ENCODE peak calls at places on chromosomes 4 and X, in ten cellular contexts. One of them, this sample, is unnamed.
A peak's percentile ranks its signal among the peaks of the same experiment; 100 is the strongest.

GRCh38 chr4:167234388-167234881 is at the start of gene SPOCK3:
- DNase-seq in spleen: peak; percentile 75
- DNase-seq in pancreas: peak; percentile 76
- DNase-seq in HL-60: no peak
- DNase-seq in uterus: no peak
- DNase-seq in heart left ventricle: peak; percentile 34
- DNase-seq in lower lobe of right lung: peak; percentile 56
- DNase-seq in breast epithelium: peak; percentile 52
- DNase-seq in endothelial cell of umbilical vein: peak; percentile 41
- DNase-seq in left lung: peak; percentile 84
- DNase-seq in this sample: peak; percentile 27

GRCh38 chrX:1466971-1467561 is 14.4 kb upstream of the ASMTL start:
- DNase-seq in endothelial cell of umbilical vein: no peak
- DNase-seq in heart left ventricle: no peak
- DNase-seq in uterus: no peak
- DNase-seq in HL-60: peak; percentile 51
- DNase-seq in breast epithelium: no peak
- DNase-seq in pancreas: no peak
- DNase-seq in left lung: no peak
- DNase-seq in lower lobe of right lung: no peak
- DNase-seq in spleen: peak; percentile 87
- DNase-seq in this sample: peak; percentile 20

GRCh38 chr4:10008208-10009005 is 12.9 kb downstream of the SLC2A9 start:
- DNase-seq in heart left ventricle: no peak
- DNase-seq in left lung: no peak
- DNase-seq in HL-60: no peak
- DNase-seq in breast epithelium: no peak
- DNase-seq in uterus: no peak
- DNase-seq in pancreas: no peak
- DNase-seq in endothelial cell of umbilical vein: peak; percentile 54
- DNase-seq in lower lobe of right lung: no peak
- DNase-seq in spleen: no peak
- DNase-seq in this sample: no peak

GRCh38 chr4:121189811-121190210 is 25.7 kb upstream of the TNIP3 start:
- DNase-seq in heart left ventricle: no peak
- DNase-seq in pancreas: no peak
- DNase-seq in endothelial cell of umbilical vein: no peak
- DNase-seq in left lung: no peak
- DNase-seq in spleen: no peak
- DNase-seq in uterus: no peak
- DNase-seq in HL-60: peak; percentile 26
- DNase-seq in breast epithelium: no peak
- DNase-seq in lower lobe of right lung: no peak
- DNase-seq in this sample: no peak

GRCh38 chr4:142097015-142097414 is 460.6 kb downstream of the IL15 start:
- DNase-seq in heart left ventricle: no peak
- DNase-seq in HL-60: no peak
- DNase-seq in endothelial cell of umbilical vein: no peak
- DNase-seq in left lung: no peak
- DNase-seq in pancreas: no peak
- DNase-seq in lower lobe of right lung: no peak
- DNase-seq in spleen: no peak
- DNase-seq in uterus: no peak
- DNase-seq in breast epithelium: no peak
- DNase-seq in this sample: no peak

GRCh38 chr4:156182269-156182668 is 228.6 kb upstream of the CTSO start:
- DNase-seq in endothelial cell of umbilical vein: no peak
- DNase-seq in breast epithelium: no peak
- DNase-seq in uterus: no peak
- DNase-seq in HL-60: no peak
- DNase-seq in pancreas: no peak
- DNase-seq in left lung: no peak
- DNase-seq in spleen: no peak
- DNase-seq in heart left ventricle: no peak
- DNase-seq in lower lobe of right lung: no peak
- DNase-seq in this sample: no peak

GRCh38 chrX:47285762-47286320 is 53.0 kb downstream of the USP11 start:
- DNase-seq in heart left ventricle: no peak
- DNase-seq in HL-60: no peak
- DNase-seq in uterus: peak; percentile 18
- DNase-seq in left lung: no peak
- DNase-seq in endothelial cell of umbilical vein: no peak
- DNase-seq in lower lobe of right lung: no peak
- DNase-seq in spleen: no peak
- DNase-seq in breast epithelium: no peak
- DNase-seq in pancreas: no peak
- DNase-seq in this sample: no peak

GRCh38 chrX:3244955-3245354 is 101.5 kb downstream of the MXRA5 start:
- DNase-seq in pancreas: no peak
- DNase-seq in uterus: no peak
- DNase-seq in breast epithelium: no peak
- DNase-seq in HL-60: no peak
- DNase-seq in endothelial cell of umbilical vein: peak; percentile 8
- DNase-seq in lower lobe of right lung: no peak
- DNase-seq in left lung: no peak
- DNase-seq in spleen: no peak
- DNase-seq in heart left ventricle: no peak
- DNase-seq in this sample: peak; percentile 14

GRCh38 chr4:85967872-85968271 is 392.0 kb downstream of the MAPK10 start:
- DNase-seq in breast epithelium: no peak
- DNase-seq in lower lobe of right lung: no peak
- DNase-seq in endothelial cell of umbilical vein: no peak
- DNase-seq in HL-60: no peak
- DNase-seq in pancreas: no peak
- DNase-seq in uterus: no peak
- DNase-seq in left lung: no peak
- DNase-seq in heart left ventricle: no peak
- DNase-seq in spleen: no peak
- DNase-seq in this sample: no peak

GRCh38 chr4:51890760-51891159 is 47.8 kb downstream of the DCUN1D4 start:
- DNase-seq in endothelial cell of umbilical vein: no peak
- DNase-seq in spleen: no peak
- DNase-seq in breast epithelium: no peak
- DNase-seq in heart left ventricle: no peak
- DNase-seq in HL-60: no peak
- DNase-seq in uterus: no peak
- DNase-seq in lower lobe of right lung: no peak
- DNase-seq in left lung: no peak
- DNase-seq in pancreas: no peak
- DNase-seq in this sample: no peak

GRCh38 chr4:13892739-13893105 is 265.2 kb upstream of the BOD1L1 start:
- DNase-seq in spleen: no peak
- DNase-seq in pancreas: no peak
- DNase-seq in lower lobe of right lung: no peak
- DNase-seq in heart left ventricle: no peak
- DNase-seq in uterus: no peak
- DNase-seq in HL-60: no peak
- DNase-seq in endothelial cell of umbilical vein: peak; percentile 6
- DNase-seq in left lung: no peak
- DNase-seq in breast epithelium: no peak
- DNase-seq in this sample: no peak

GRCh38 chr4:6121276-6121850 is 79.0 kb downstream of the JAKMIP1 start:
- DNase-seq in uterus: no peak
- DNase-seq in heart left ventricle: no peak
- DNase-seq in spleen: no peak
- DNase-seq in left lung: no peak
- DNase-seq in pancreas: no peak
- DNase-seq in lower lobe of right lung: no peak
- DNase-seq in breast epithelium: no peak
- DNase-seq in HL-60: no peak
- DNase-seq in endothelial cell of umbilical vein: no peak
- DNase-seq in this sample: no peak

GRCh38 chr4:101218346-101218745 is 129.0 kb downstream of the PPP3CA start:
- DNase-seq in uterus: no peak
- DNase-seq in endothelial cell of umbilical vein: peak; percentile 89
- DNase-seq in left lung: no peak
- DNase-seq in spleen: no peak
- DNase-seq in pancreas: no peak
- DNase-seq in HL-60: no peak
- DNase-seq in heart left ventricle: no peak
- DNase-seq in lower lobe of right lung: no peak
- DNase-seq in breast epithelium: no peak
- DNase-seq in this sample: no peak

GRCh38 chrX:47361538-47362511 is 8.6 kb upstream of the ZNF157 start:
- DNase-seq in heart left ventricle: peak; percentile 82
- DNase-seq in left lung: no peak
- DNase-seq in uterus: peak; percentile 82
- DNase-seq in breast epithelium: no peak
- DNase-seq in pancreas: no peak
- DNase-seq in lower lobe of right lung: peak; percentile 75
- DNase-seq in spleen: peak; percentile 88
- DNase-seq in HL-60: no peak
- DNase-seq in endothelial cell of umbilical vein: peak; percentile 93
- DNase-seq in this sample: peak; percentile 91

GRCh38 chr4:152106113-152106763 is 345.4 kb upstream of the GATB start:
- DNase-seq in lower lobe of right lung: peak; percentile 57
- DNase-seq in pancreas: no peak
- DNase-seq in uterus: peak; percentile 53
- DNase-seq in left lung: no peak
- DNase-seq in breast epithelium: no peak
- DNase-seq in HL-60: peak; percentile 47
- DNase-seq in spleen: no peak
- DNase-seq in endothelial cell of umbilical vein: peak; percentile 96
- DNase-seq in heart left ventricle: peak; percentile 82
- DNase-seq in this sample: peak; percentile 96

DNA sequence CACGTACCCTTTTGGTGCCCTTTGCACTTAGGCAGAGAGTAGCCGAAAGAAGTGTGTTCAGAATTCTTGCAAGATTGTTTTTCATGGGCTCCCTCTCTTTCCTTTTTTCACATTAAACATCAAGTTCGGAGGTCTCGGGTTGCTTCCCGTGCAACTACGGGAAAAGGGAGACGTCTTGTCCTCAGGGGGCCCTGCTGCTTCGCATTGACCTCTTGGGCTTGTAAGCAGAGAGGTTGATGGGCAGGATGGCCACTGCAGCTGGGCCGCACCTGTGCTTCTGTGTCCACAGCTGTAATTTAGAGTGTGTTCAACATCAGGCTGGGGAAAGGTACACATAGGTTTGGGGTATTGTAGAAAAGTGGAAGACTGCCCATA is 109.7 kb downstream of the SPRY1 start:
- DNase-seq in pancreas: no peak
- DNase-seq in left lung: no peak
- DNase-seq in heart left ventricle: no peak
- DNase-seq in HL-60: no peak
- DNase-seq in breast epithelium: no peak
- DNase-seq in lower lobe of right lung: no peak
- DNase-seq in spleen: no peak
- DNase-seq in uterus: no peak
- DNase-seq in endothelial cell of umbilical vein: no peak
- DNase-seq in this sample: no peak
- H3K27ac ChIP-seq in pancreas: no peak overlapping the region
- H3K27ac ChIP-seq in left lung: peak overlapping the region; percentile 62
- H3K27ac ChIP-seq in heart left ventricle: no peak overlapping the region
- H3K27ac ChIP-seq in HL-60: no peak overlapping the region
- H3K27ac ChIP-seq in breast epithelium: no peak overlapping the region
- H3K27ac ChIP-seq in lower lobe of right lung: peak overlapping the region; percentile 87
- H3K27ac ChIP-seq in spleen: no peak overlapping the region
- H3K27ac ChIP-seq in uterus: peak overlapping the region; percentile 67
- H3K27ac ChIP-seq in endothelial cell of umbilical vein: no peak overlapping the region
- H3K27ac ChIP-seq in this sample: no peak overlapping the region

DNA sequence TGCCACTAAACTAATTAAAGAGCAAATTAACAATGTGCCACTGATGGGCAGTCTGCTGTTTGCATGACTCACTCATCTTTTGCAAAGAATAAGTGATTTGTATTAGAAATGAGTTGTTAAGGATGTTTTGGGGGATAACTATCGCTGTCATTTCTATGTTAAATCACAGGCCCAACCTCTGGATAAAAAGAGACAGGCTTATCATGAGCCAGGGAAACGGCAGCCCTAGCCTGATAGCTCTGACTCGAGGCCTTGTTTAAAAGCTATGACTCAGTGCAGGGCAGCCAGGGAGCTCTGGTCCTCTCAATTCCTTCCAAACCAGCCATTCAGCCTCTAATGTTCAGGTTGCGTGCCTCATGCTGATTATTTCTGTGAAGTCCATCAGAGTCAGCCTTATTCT is 305.8 kb upstream of the HAND2 start:
- DNase-seq in endothelial cell of umbilical vein: no peak
- DNase-seq in HL-60: no peak
- DNase-seq in lower lobe of right lung: no peak
- DNase-seq in heart left ventricle: peak; percentile 57
- DNase-seq in uterus: peak; percentile 27
- DNase-seq in spleen: no peak
- DNase-seq in breast epithelium: no peak
- DNase-seq in pancreas: no peak
- DNase-seq in left lung: no peak
- DNase-seq in this sample: peak; percentile 78
- TF ChIP-seq CTCF in endothelial cell of umbilical vein: no peak
- TF ChIP-seq CTCF in HL-60: no peak
- TF ChIP-seq CTCF in lower lobe of right lung: no peak
- TF ChIP-seq CTCF in heart left ventricle: no peak
- TF ChIP-seq CTCF in uterus: no peak
- TF ChIP-seq CTCF in spleen: no peak
- TF ChIP-seq CTCF in breast epithelium: no peak
- TF ChIP-seq CTCF in pancreas: no peak
- TF ChIP-seq CTCF in left lung: no peak
- TF ChIP-seq CTCF in this sample: no peak

DNA sequence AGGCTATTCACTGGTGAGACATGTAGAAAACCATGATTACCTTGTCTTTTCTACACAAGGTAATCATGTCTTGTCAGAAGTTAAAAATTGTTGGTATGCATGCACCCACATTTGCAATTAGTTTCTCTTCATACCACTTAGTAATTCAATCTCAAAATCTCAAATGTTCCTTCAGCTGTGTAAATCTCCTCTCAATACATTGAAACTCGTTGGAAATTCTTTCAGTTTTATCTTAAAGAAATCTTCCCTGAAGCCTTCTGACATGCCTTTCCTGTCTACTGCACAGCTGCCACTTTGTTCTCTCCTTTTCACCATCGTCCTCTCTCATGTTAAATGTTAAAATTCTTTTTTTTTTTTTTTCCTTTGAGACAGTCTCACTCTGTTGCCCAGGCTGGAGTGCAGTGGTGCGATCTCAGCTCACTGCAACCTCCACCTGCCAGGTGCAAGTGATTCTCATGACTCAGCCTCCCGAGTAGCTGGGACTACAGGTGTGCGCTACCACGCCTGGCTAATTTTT is 30.9 kb downstream of the MCUB start:
- DNase-seq in breast epithelium: no peak
- DNase-seq in pancreas: no peak
- DNase-seq in left lung: no peak
- DNase-seq in spleen: no peak
- DNase-seq in HL-60: no peak
- DNase-seq in heart left ventricle: no peak
- DNase-seq in lower lobe of right lung: no peak
- DNase-seq in uterus: no peak
- DNase-seq in endothelial cell of umbilical vein: no peak
- DNase-seq in this sample: no peak
- H3K27ac ChIP-seq in breast epithelium: no peak overlapping the region
- H3K27ac ChIP-seq in pancreas: no peak overlapping the region
- H3K27ac ChIP-seq in left lung: no peak overlapping the region
- H3K27ac ChIP-seq in spleen: no peak overlapping the region
- H3K27ac ChIP-seq in HL-60: no peak overlapping the region
- H3K27ac ChIP-seq in heart left ventricle: no peak overlapping the region
- H3K27ac ChIP-seq in lower lobe of right lung: no peak overlapping the region
- H3K27ac ChIP-seq in uterus: no peak overlapping the region
- H3K27ac ChIP-seq in endothelial cell of umbilical vein: no peak overlapping the region
- H3K27ac ChIP-seq in this sample: no peak overlapping the region

GRCh38 chr4:107736924-107737448 is 17.0 kb upstream of the PAPSS1 start:
- DNase-seq in breast epithelium: no peak
- DNase-seq in pancreas: no peak
- DNase-seq in spleen: no peak
- DNase-seq in heart left ventricle: peak; percentile 38
- DNase-seq in lower lobe of right lung: no peak
- DNase-seq in endothelial cell of umbilical vein: peak; percentile 58
- DNase-seq in left lung: no peak
- DNase-seq in HL-60: peak; percentile 21
- DNase-seq in uterus: no peak
- DNase-seq in this sample: peak; percentile 20
- TF ChIP-seq CTCF in breast epithelium: peak; percentile 67
- TF ChIP-seq CTCF in pancreas: peak; percentile 59
- TF ChIP-seq CTCF in spleen: peak; percentile 75
- TF ChIP-seq CTCF in heart left ventricle: peak; percentile 75
- TF ChIP-seq CTCF in lower lobe of right lung: peak; percentile 74
- TF ChIP-seq CTCF in endothelial cell of umbilical vein: peak; percentile 77
- TF ChIP-seq CTCF in left lung: peak; percentile 88
- TF ChIP-seq CTCF in HL-60: peak; percentile 84
- TF ChIP-seq CTCF in uterus: peak; percentile 65
- TF ChIP-seq CTCF in this sample: peak; percentile 73